ENCODE peak calls at places on chromosomes 16 and 17, in four cellular contexts. W, X, P and G are unnamed samples.

GRCh38 chr17:12089809-12090384 is 69.2 kb downstream of the MAP2K4 start:
- DNase-seq in W (peak), P (peak), X (no peak), G (no peak)

GRCh38 chr16:87851141-87851587 is 18.1 kb downstream of the SLC7A5 start:
- DNase-seq in W (no peak), X (no peak), P (no peak), G (no peak)

GRCh38 chr16:29029168-29029994 is 44.5 kb downstream of the LAT start:
- DNase-seq in X (peak), W (no peak), P (no peak), G (peak)

GRCh38 chr17:75065562-75066151 is 18.6 kb downstream of the KCTD2 start:
- DNase-seq in P (no peak), W (no peak), X (no peak), G (no peak)

GRCh38 chr17:13619462-13619861 is 17.7 kb upstream of the HS3ST3A1 start:
- DNase-seq in P (no peak), W (no peak), X (no peak), G (no peak)

GRCh38 chr17:72534776-72535175 is 414.0 kb downstream of the SOX9 start:
- DNase-seq in X (no peak), W (no peak), P (no peak), G (no peak)

GRCh38 chr17:29069526-29070041 is 26.6 kb downstream of the PIPOX start:
- DNase-seq in P (no peak), W (no peak), X (no peak), G (no peak)

GRCh38 chr16:54447606-54448440 is 161.2 kb upstream of the IRX3 start:
- DNase-seq in X (no peak), W (peak), P (no peak), G (no peak)

GRCh38 chr17:48578616-48579560 is 738 bp upstream of the HOXB4 start:
- DNase-seq in X (no peak), W (no peak), P (no peak), G (no peak)

GRCh38 chr17:4573682-4574081 is 10.6 kb upstream of the SMTNL2 start:
- DNase-seq in X (no peak), W (no peak), P (no peak), G (no peak)

GRCh38 chr16:89412811-89413210 is 77.5 kb downstream of the ANKRD11 start:
- DNase-seq in W (no peak), P (no peak), X (no peak), G (no peak)

GRCh38 chr17:752620-753219 is 656 bp upstream of the GEMIN4 start:
- DNase-seq in P (peak), W (no peak), X (no peak), G (no peak)

GRCh38 chr16:53726625-53727024 is 22.7 kb downstream of the FTO start:
- DNase-seq in P (no peak), X (no peak), W (no peak), G (no peak)

GRCh38 chr16:57577691-57578224 is 35.3 kb downstream of the ADGRG5 start:
- DNase-seq in W (no peak), X (no peak), P (no peak), G (no peak)

GRCh38 chr17:82328141-82328993 is 5.2 kb downstream of the SECTM1 start:
- DNase-seq in P (no peak), W (no peak), X (no peak), G (no peak)

GRCh38 chr17:45994987-45995386 is 4.1 kb upstream of the STH start:
- DNase-seq in X (no peak), W (no peak), P (no peak), G (no peak)

GRCh38 chr17:76495663-76496400 is 5.4 kb downstream of the RHBDF2 start:
- DNase-seq in X (no peak), P (no peak), W (no peak), G (no peak)

GRCh38 chr17:29723283-29724047 is 100.8 kb upstream of the CORO6 start:
- DNase-seq in X (no peak), P (no peak), W (no peak), G (no peak)

GRCh38 chr16:68369697-68370096 is 58.9 kb downstream of the PRMT7 start:
- DNase-seq in W (no peak), P (no peak), X (no peak), G (no peak)

GRCh38 chr17:28720247-28720996 is 637 bp downstream of the RPL23A start:
- DNase-seq in W (no peak), P (no peak), X (no peak), G (no peak)

GRCh38 chr16:73337371-73337770 is 289.4 kb upstream of the ZFHX3 start:
- DNase-seq in P (no peak), X (no peak), W (no peak), G (no peak)

GRCh38 chr17:52837502-52837901 is 679.0 kb upstream of the CA10 start:
- DNase-seq in P (no peak), X (no peak), W (no peak), G (no peak)

GRCh38 chr16:55377840-55378239 is 53.8 kb downstream of the IRX6 start:
- DNase-seq in P (no peak), W (no peak), X (no peak), G (no peak)

GRCh38 chr16:17416461-17417221 is 54.1 kb downstream of the XYLT1 start:
- DNase-seq in P (no peak), X (no peak), W (no peak), G (no peak)

GRCh38 chr17:19534562-19535149 is 1.0 kb downstream of the SLC47A1 start:
- DNase-seq in P (no peak), X (no peak), W (no peak), G (no peak)

GRCh38 chr16:78291642-78292041 is 192.2 kb downstream of the WWOX start:
- DNase-seq in W (no peak), P (no peak), X (no peak), G (no peak)

GRCh38 chr16:57137043-57137442 is 44.7 kb downstream of the CPNE2 start:
- DNase-seq in X (no peak), P (no peak), W (no peak), G (no peak)

GRCh38 chr17:40862985-40863733 is 3.9 kb downstream of the KRT12 start:
- DNase-seq in W (no peak), X (no peak), P (no peak), G (peak)

GRCh38 chr17:74862108-74862901 is 2.6 kb upstream of the GRIN2C start:
- DNase-seq in P (peak), W (no peak), X (no peak), G (no peak)

GRCh38 chr17:11026903-11027302 is 189.0 kb upstream of the PIRT start:
- DNase-seq in W (no peak), P (no peak), X (no peak), G (no peak)

GRCh38 chr16:75065149-75065807 is 51.3 kb downstream of the LDHD start:
- DNase-seq in W (no peak), P (no peak), X (no peak), G (no peak)

GRCh38 chr16:73140944-73141343 is 93.0 kb upstream of the ZFHX3 start:
- DNase-seq in X (no peak), W (no peak), P (no peak), G (no peak)

GRCh38 chr16:82016268-82016667 is 5.0 kb upstream of the SDR42E1 start:
- DNase-seq in W (no peak), P (peak), X (no peak), G (no peak)

GRCh38 chr16:80084614-80085013 is 456.2 kb upstream of the DYNLRB2 start:
- DNase-seq in P (peak), X (no peak), W (no peak), G (peak)

GRCh38 chr16:67399218-67399733 is 6.0 kb upstream of the TPPP3 start:
- DNase-seq in P (no peak), X (no peak), W (no peak), G (peak)

GRCh38 chr17:51391992-51392654 is 131.8 kb downstream of the UTP18 start:
- DNase-seq in X (no peak), P (no peak), W (no peak), G (no peak)

GRCh38 chr17:48125829-48126612 is 18.5 kb downstream of the SNX11 start:
- DNase-seq in X (no peak), W (no peak), P (no peak), G (no peak)